ENCODE peak calls at places on chromosome 10, in four cellular contexts. L is naive thymus-derived CD4-positive, alpha-beta T cell; V is PC-9; E is transverse colon. Y is an unnamed sample.

GRCh38 chr10:102473445-102474331 is 22.3 kb upstream of the C10orf95 start:
- DNase-seq in L (no peak), E (no peak), V (no peak), Y (no peak)

GRCh38 chr10:71494470-71494869 is 97.8 kb downstream of the CDH23 start:
- DNase-seq in L (no peak), E (no peak), V (no peak), Y (no peak)

GRCh38 chr10:72321248-72322029 is 33.3 kb downstream of the DNAJB12 start:
- DNase-seq in V (no peak), L (no peak), E (no peak), Y (no peak)

GRCh38 chr10:92124020-92124419 is 166.9 kb downstream of the CPEB3 start:
- DNase-seq in E (no peak), V (no peak), L (no peak), Y (peak; percentile 32)

GRCh38 chr10:123434435-123435039 is 231.6 kb upstream of the GPR26 start:
- DNase-seq in V (no peak), L (no peak), E (no peak), Y (no peak)

GRCh38 chr10:369441-370221 is 234.4 kb downstream of the ZMYND11 start:
- DNase-seq in E (no peak), V (no peak), L (no peak), Y (no peak)

GRCh38 chr10:58755688-58756087 is 243.0 kb downstream of the BICC1 start:
- DNase-seq in E (peak; percentile 10), V (no peak), L (no peak), Y (no peak)

GRCh38 chr10:62496925-62497324 is 122.8 kb downstream of the ZNF365 start:
- DNase-seq in L (no peak), V (no peak), E (no peak), Y (no peak)

GRCh38 chr10:123021517-123021916 is 12.7 kb downstream of the ACADSB start:
- DNase-seq in E (no peak), V (no peak), L (no peak), Y (no peak)

GRCh38 chr10:110208614-110209398 is 1.4 kb downstream of the MXI1 start:
- DNase-seq in V (no peak), L (no peak), E (peak; percentile 49), Y (peak; percentile 60)

GRCh38 chr10:80465839-80466590 is 11.9 kb downstream of the TSPAN14 start:
- DNase-seq in L (no peak), E (no peak), V (no peak), Y (no peak)

GRCh38 chr10:86400705-86401587 is 34.4 kb upstream of the GRID1 start:
- DNase-seq in V (peak; percentile 34), L (peak; percentile 48), E (peak; percentile 59), Y (peak; percentile 64)

GRCh38 chr10:131517781-131518180 is 206.3 kb upstream of the TCERG1L start:
- DNase-seq in E (no peak), L (no peak), V (no peak), Y (no peak)

GRCh38 chr10:33258951-33259350 is 75.5 kb downstream of the NRP1 start:
- DNase-seq in E (no peak), L (no peak), V (no peak), Y (peak; percentile 41)

GRCh38 chr10:113528876-113529275 is 24.0 kb upstream of the HABP2 start:
- DNase-seq in L (no peak), E (no peak), V (no peak), Y (no peak)

GRCh38 chr10:104777086-104777799 is 136.2 kb downstream of the SORCS3 start:
- DNase-seq in V (no peak), E (no peak), L (no peak), Y (no peak)

GRCh38 chr10:30227481-30227880 is 121.6 kb downstream of the MTPAP start:
- DNase-seq in V (no peak), L (no peak), E (no peak), Y (no peak)

GRCh38 chr10:87734987-87735827 is 75.5 kb downstream of the PAPSS2 start:
- DNase-seq in E (no peak), L (no peak), V (no peak), Y (peak; percentile 32)

GRCh38 chr10:31803606-31804195 is 124.9 kb downstream of the ARHGAP12 start:
- DNase-seq in V (no peak), E (no peak), L (no peak), Y (no peak)

GRCh38 chr10:117553815-117554172 is 11.2 kb downstream of the EMX2 start:
- DNase-seq in E (no peak), V (no peak), L (no peak), Y (no peak)

GRCh38 chr10:117553171-117553814 is 10.7 kb downstream of the EMX2 start:
- DNase-seq in L (no peak), E (no peak), V (no peak), Y (no peak)

GRCh38 chr10:117555017-117555416 is 12.5 kb downstream of the EMX2 start:
- DNase-seq in E (no peak), L (no peak), V (no peak), Y (no peak)

GRCh38 chr10:117555863-117556262 is 13.3 kb downstream of the EMX2 start:
- DNase-seq in V (no peak), E (no peak), L (no peak), Y (no peak)

DNA sequence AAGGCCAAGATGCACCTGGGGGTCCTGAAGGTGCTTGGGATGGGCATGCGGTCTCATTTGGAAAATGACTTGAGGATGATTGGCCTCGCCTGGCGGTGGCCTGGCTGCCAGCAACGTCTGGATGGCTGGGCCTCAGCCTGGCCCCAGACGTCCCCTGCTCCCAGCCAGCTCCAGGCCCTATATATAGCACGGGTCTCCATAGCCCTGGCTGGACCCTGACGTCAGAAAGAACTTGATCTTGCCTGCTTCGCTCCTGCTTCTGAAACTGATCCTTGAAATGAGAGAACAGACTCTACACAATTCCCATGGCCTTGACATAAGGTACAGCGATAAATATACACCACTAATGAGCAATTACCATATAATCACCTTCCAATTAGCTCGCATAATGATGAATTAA is 11.8 kb downstream of the EMX2 start:
- DNase-seq in E (no peak), L (no peak), V (no peak), Y (no peak)
- H3K27me3 ChIP-seq in E (peaks cover 79% of the 10 kb centered on the region), L (no peaks in the 10 kb centered on the region), V (peaks cover 41% of the 10 kb centered on the region), Y (no peaks in the 10 kb centered on the region)

GRCh38 chr10:98047009-98047741 is 16.8 kb upstream of the CRTAC1 start:
- DNase-seq in E (no peak), V (no peak), L (no peak), Y (peak; percentile 22)

GRCh38 chr10:98038333-98038732 is 7.9 kb upstream of the CRTAC1 start:
- DNase-seq in E (no peak), V (no peak), L (no peak), Y (no peak)

GRCh38 chr10:98045785-98046389 is 15.5 kb upstream of the CRTAC1 start:
- DNase-seq in V (no peak), E (peak; percentile 51), L (peak; percentile 26), Y (peak; percentile 78)

GRCh38 chr10:98039690-98040381 is 9.4 kb upstream of the CRTAC1 start:
- DNase-seq in V (no peak), L (no peak), E (no peak), Y (no peak)

DNA sequence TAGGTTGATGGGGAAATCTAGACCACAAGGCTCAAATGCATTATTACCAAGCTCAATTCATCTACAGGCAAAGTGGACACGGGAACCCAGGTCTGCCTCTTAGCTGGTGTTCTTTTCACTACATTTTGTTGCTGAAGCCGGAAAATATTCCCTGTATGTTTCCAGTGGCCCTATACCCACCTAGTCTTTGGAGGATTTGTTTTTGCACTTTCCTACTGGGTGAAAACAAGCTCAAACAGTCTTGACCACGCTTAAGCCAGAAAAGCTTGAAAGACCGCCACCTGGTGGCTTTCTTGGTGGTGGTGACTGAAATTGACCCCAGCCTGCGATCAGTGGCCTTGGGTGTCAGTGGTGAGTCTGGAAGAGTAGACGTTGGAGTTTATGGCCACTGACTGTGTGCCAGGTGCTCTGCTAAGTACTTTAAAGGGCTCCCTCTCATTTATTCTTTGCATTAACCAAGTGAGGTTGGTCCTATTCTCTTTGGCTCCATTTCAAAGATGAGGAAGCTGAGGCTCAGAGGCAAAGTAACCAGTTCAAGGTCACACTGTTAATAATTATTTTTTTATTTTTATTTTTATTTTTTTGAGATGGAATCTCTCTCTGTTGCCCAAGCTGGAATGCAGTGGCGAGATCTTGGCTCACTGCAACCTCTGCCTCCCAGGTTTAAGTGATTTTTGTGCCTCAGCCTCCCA is 11.1 kb upstream of the CRTAC1 start:
- DNase-seq in L (no peak), V (no peak), E (peak; percentile 56), Y (peak; percentile 82)
- H3K27me3 ChIP-seq in L (no peaks in the 10 kb centered on the region), V (peaks cover 49% of the 10 kb centered on the region), E (peaks cover 71% of the 10 kb centered on the region), Y (no peaks in the 10 kb centered on the region)

GRCh38 chr10:4541292-4541691 is 284.7 kb upstream of the AKR1E2 start:
- DNase-seq in L (no peak), E (peak; percentile 19), V (peak; percentile 80), Y (no peak)
- H3K27me3 ChIP-seq in L (no peaks in the 10 kb centered on the region), E (no peaks in the 10 kb centered on the region), V (no peaks in the 10 kb centered on the region), Y (no peaks in the 10 kb centered on the region)

GRCh38 chr10:45061982-45062381 is 61.3 kb downstream of the ZNF22 start:
- DNase-seq in V (no peak), L (no peak), E (no peak), Y (no peak)
- H3K27me3 ChIP-seq in V (no peaks in the 10 kb centered on the region), L (no peaks in the 10 kb centered on the region), E (no peaks in the 10 kb centered on the region), Y (no peaks in the 10 kb centered on the region)

GRCh38 chr10:97795886-97796285 is 24.1 kb upstream of the SFRP5 start:
- DNase-seq in L (no peak), E (no peak), V (no peak), Y (no peak)
- H3K27me3 ChIP-seq in L (no peaks in the 10 kb centered on the region), E (peaks cover 9% of the 10 kb centered on the region), V (no peaks in the 10 kb centered on the region), Y (no peaks in the 10 kb centered on the region)

DNA sequence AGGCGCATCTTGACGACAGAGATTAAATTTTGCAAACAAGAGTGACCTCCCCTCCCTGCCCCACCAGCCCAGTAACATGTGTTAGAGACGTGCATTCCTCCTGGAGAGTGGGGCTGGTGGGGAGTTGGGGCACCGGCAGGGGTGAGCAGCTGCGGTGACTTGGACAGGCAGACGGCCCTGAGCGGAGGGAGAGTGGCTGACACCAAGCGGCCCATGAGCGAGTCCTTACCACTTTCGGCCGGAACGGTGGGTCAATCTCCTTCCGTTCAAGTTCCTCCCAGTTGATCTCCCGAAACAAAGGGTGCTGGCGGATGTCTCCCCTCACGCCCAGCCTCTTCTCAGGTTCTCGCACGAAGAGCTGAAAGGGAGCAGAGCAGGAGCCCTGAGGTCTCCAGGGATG is 149.5 kb downstream of the PRKCQ start:
- DNase-seq in V (no peak), L (no peak), E (no peak), Y (no peak)
- H3K27me3 ChIP-seq in V (no peaks in the 10 kb centered on the region), L (no peaks in the 10 kb centered on the region), E (no peaks in the 10 kb centered on the region), Y (no peaks in the 10 kb centered on the region)

DNA sequence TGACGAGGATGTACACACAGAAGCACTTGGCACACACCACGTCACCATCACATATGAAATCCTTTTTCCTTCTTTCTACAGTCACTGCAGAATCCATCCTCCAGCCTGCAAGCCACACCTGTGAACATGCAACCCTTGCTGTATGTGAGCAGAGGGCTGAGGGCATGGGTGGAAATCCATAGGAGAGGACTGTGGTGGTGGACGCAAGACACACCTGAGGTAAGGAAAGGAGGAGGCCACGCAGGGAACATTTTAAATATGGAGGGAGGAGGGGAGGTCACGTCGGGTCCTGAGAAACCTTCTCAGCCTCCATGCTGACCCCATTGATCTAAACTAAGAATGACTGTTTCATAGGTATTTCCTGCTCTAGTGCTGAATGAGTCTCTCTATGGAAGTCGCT is 28.6 kb downstream of the ADARB2 start:
- DNase-seq in L (no peak), V (no peak), E (no peak), Y (no peak)
- H3K27me3 ChIP-seq in L (no peaks in the 10 kb centered on the region), V (peaks cover 19% of the 10 kb centered on the region), E (no peaks in the 10 kb centered on the region), Y (no peaks in the 10 kb centered on the region)

Y was measured in testis.